ENCODE peak calls at places on chromosomes 16 and 17, in four cellular contexts. S, Y, N and W are unnamed samples. For H3K4me1 and H3K79me2, the result is how much of the 10 kb centered on the place peaks cover.

GRCh38 chr16:87017388-87018012 is 299.7 kb downstream of the C16orf95 start:
- DNase-seq in S (peak), Y (peak), N (peak), W (no peak)

GRCh38 chr17:57086069-57086930 is 1.3 kb downstream of the AKAP1 start:
- DNase-seq in S (peak), Y (no peak), N (no peak), W (peak)

GRCh38 chr17:78185981-78186688 is 717 bp downstream of the TK1 start:
- DNase-seq in S (peak), Y (peak), N (no peak), W (peak)

GRCh38 chr17:2183346-2183745 is 120.2 kb downstream of the SMG6 start:
- DNase-seq in S (no peak), Y (no peak), N (no peak), W (no peak)

GRCh38 chr17:51166987-51167931 is 1.0 kb downstream of the NME2 start:
- DNase-seq in S (peak), Y (no peak), N (no peak), W (peak)

GRCh38 chr17:45405250-45406086 is 27.2 kb downstream of the ARHGAP27 start:
- DNase-seq in S (peak), Y (no peak), N (no peak), W (no peak)

GRCh38 chr16:85327731-85328664 is 215.7 kb upstream of the CIBAR2 start:
- DNase-seq in S (peak), Y (no peak), N (peak), W (no peak)

GRCh38 chr16:88072571-88073001 is 121.4 kb downstream of the BANP start:
- DNase-seq in S (no peak), Y (no peak), N (no peak), W (no peak)

GRCh38 chr17:61284174-61284573 is 115.5 kb upstream of the TBX2 start:
- DNase-seq in S (no peak), Y (no peak), N (no peak), W (no peak)

GRCh38 chr16:69566437-69567030 is 768 bp downstream of the NFAT5 start:
- DNase-seq in S (peak), Y (no peak), N (no peak), W (peak)

GRCh38 chr16:84821728-84822676 is 2.2 kb downstream of the CRISPLD2 start:
- DNase-seq in S (no peak), Y (no peak), N (no peak), W (no peak)

GRCh38 chr16:49575352-49576172 is 202.0 kb downstream of the C16orf78 start:
- DNase-seq in S (no peak), Y (no peak), N (no peak), W (no peak)

GRCh38 chr17:4110152-4110551 is 32.7 kb downstream of the ZZEF1 start:
- DNase-seq in S (no peak), Y (peak), N (no peak), W (no peak)

GRCh38 chr17:82076785-82077591 is 11.4 kb upstream of the DUS1L start:
- DNase-seq in S (peak), Y (no peak), N (no peak), W (no peak)

GRCh38 chr17:8696951-8697745 is 47.5 kb downstream of the CCDC42 start:
- DNase-seq in S (peak), Y (no peak), N (no peak), W (no peak)

GRCh38 chr16:77963185-77964044 is 58.9 kb upstream of the CLEC3A start:
- DNase-seq in S (peak), Y (no peak), N (no peak), W (no peak)

GRCh38 chr17:29160253-29160652 is 19.9 kb downstream of the MYO18A start:
- DNase-seq in S (no peak), Y (no peak), N (no peak), W (no peak)

GRCh38 chr17:2853111-2853721 is 57.0 kb downstream of the RAP1GAP2 start:
- DNase-seq in S (peak), Y (no peak), N (no peak), W (no peak)

GRCh38 chr16:8537691-8538342 is 52.5 kb downstream of the TMEM114 start:
- DNase-seq in S (no peak), Y (no peak), N (no peak), W (no peak)

GRCh38 chr16:65375651-65376050 is 253.8 kb upstream of the CDH11 start:
- DNase-seq in S (no peak), Y (no peak), N (no peak), W (no peak)

GRCh38 chr16:8571061-8571596 is 19.2 kb downstream of the TMEM114 start:
- DNase-seq in S (peak), Y (no peak), N (no peak), W (no peak)

GRCh38 chr17:5011928-5012327 is 14.2 kb downstream of the KIF1C start:
- DNase-seq in S (no peak), Y (no peak), N (no peak), W (no peak)

GRCh38 chr16:21162661-21163151 is 4.2 kb downstream of the LDAF1 start:
- DNase-seq in S (no peak), Y (no peak), N (no peak), W (no peak)

GRCh38 chr16:83058376-83058775 is 431.6 kb downstream of the CDH13 start:
- DNase-seq in S (no peak), Y (no peak), N (no peak), W (no peak)

GRCh38 chr16:82105107-82105506 is 64.9 kb downstream of the MPHOSPH6 start:
- DNase-seq in S (no peak), Y (no peak), N (no peak), W (no peak)

GRCh38 chr16:495127-495748 is 32.3 kb upstream of the CAPN15 start:
- DNase-seq in S (peak), Y (no peak), N (no peak), W (peak)

GRCh38 chr16:5071681-5072333 is at the start of gene ALG1:
- DNase-seq in S (peak), Y (peak), N (peak), W (peak)

GRCh38 chr16:58418601-58419000 is 26.3 kb downstream of the GINS3 start:
- DNase-seq in S (no peak), Y (peak), N (no peak), W (no peak)

GRCh38 chr17:72400488-72400827 is 279.6 kb downstream of the SOX9 start:
- DNase-seq in S (no peak), Y (no peak), N (no peak), W (no peak)

GRCh38 chr16:86231321-86231995 is 278.9 kb upstream of the FOXF1 start:
- DNase-seq in S (no peak), Y (no peak), N (no peak), W (no peak)

GRCh38 chr17:65670667-65671371 is 109.4 kb upstream of the AXIN2 start:
- DNase-seq in S (no peak), Y (no peak), N (no peak), W (no peak)

GRCh38 chr16:457732-458400 is 32.4 kb downstream of the RAB11FIP3 start:
- DNase-seq in S (no peak), Y (no peak), N (no peak), W (no peak)

GRCh38 chr17:64115043-64115698 is 14.8 kb downstream of the ERN1 start:
- DNase-seq in S (no peak), Y (peak), N (no peak), W (no peak)
- H3K4me1 ChIP-seq in S (under half), Y (half or more), N (under half), W (under half)

DNA sequence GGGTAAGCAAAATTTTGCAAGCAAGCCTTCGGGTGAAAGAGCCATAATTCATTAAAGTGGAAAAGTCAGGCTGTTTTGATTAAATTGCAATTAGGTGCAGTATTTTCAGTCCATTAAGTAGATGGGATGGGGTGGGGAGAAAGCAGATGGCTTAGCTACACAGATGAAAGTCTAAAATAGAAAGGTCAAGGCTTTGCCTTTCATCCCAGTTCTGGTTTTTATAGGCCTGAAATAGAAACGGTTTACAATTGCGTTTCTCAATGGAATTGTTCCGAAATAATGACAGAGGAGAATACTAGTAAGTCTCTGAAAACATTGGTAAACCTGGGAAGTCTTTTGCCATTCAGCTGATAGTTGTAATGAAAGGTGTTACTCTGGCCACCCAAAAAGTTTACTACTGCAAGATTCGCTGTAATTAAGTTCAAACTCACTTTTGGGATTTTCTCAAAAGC is 1.5 kb downstream of the PPM1E start:
- DNase-seq in S (no peak), Y (no peak), N (no peak), W (no peak)
- TF ChIP-seq EZH2 in S (no peak), Y (no peak), N (no peak), W (no peak)

GRCh38 chr16:12386076-12386641 is 409.6 kb downstream of the SNX29 start:
- DNase-seq in S (no peak), Y (no peak), N (no peak), W (no peak)
- H3K79me2 ChIP-seq in S (under half), Y (under half), N (under half), W (under half)

DNA sequence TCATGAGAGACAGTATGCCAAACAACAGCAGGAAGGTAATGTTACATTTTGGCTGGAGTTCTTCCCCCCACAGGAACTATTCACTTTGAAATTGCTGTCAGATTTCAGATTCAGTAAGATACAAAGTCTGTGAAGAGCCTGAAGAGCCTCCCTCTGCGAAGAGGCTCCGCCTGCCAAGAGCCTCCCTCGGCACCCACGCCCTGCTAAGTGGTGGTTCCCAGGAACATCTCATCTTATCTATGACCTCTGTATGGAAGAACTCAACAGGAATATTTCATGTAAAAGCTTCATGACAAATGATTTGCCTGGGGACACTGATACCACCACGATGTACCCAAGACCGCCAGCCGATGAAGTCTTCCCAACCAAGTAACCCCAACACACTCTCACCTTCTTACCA is 3.2 kb downstream of the ZC3H7A start:
- DNase-seq in S (no peak), Y (no peak), N (no peak), W (no peak)
- H3K4me1 ChIP-seq in S (under half), Y (under half), N (under half), W (under half)

DNA sequence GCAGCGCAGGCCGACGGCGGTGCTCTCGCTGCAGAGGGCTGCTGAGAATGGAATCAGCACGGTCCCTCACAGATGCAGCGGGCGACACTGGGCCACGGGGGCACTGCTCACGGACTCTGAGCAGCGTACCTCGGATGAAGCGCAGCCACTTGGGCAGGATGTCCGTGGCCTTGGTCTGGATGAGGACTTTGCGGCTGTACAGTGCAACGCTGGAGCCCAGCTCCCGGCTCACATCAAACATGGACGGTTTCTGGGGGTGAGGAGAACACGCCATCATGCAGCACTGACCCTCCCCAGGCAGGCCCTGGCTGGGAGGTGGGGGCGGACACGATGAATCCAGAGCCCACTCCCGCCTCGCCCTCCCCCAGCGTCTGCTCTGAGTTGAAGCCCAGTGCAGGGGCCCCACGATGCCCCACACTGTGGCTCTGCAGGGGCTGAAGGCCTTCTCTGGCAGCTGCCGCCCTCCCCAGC is 18.1 kb downstream of the DNASE1 start:
- DNase-seq in S (no peak), Y (no peak), N (no peak), W (no peak)
- TF ChIP-seq EZH2 in S (no peak), Y (no peak), N (no peak), W (no peak)

GRCh38 chr17:49759203-49759602 is 4.7 kb downstream of the FAM117A start:
- DNase-seq in S (no peak), Y (no peak), N (no peak), W (no peak)

GRCh38 chr17:49760909-49761558 is 2.9 kb downstream of the FAM117A start:
- DNase-seq in S (no peak), Y (no peak), N (no peak), W (no peak)

GRCh38 chr17:49756805-49757496 is 7.0 kb downstream of the FAM117A start:
- DNase-seq in S (no peak), Y (no peak), N (no peak), W (no peak)

GRCh38 chr17:49762148-49762941 is 1.6 kb downstream of the FAM117A start:
- DNase-seq in S (no peak), Y (peak), N (no peak), W (no peak)

GRCh38 chr17:49760296-49760695 is 3.6 kb downstream of the FAM117A start:
- DNase-seq in S (no peak), Y (no peak), N (no peak), W (no peak)
- H3K79me2 ChIP-seq in S (half or more), Y (under half), N (under half), W (half or more)